ENCODE peak calls at places on chromosomes 5 and 9, in eight cellular contexts. F is CD8-positive, alpha-beta T cell; Q is esophagus squamous epithelium; L is body of pancreas; T is lung; K is aorta; P is iPS DF 6.9; J is HCT116. O is an unnamed sample. For H3K27me3, the result is how much of the 10 kb centered on the place peaks cover.

GRCh38 chr9:89786650-89787049 is 181.8 kb downstream of the GADD45G start:
- DNase-seq in F (no peak), Q (no peak), L (peak), T (peak), K (no peak), P (no peak), J (no peak), O (peak)

GRCh38 chr5:72543365-72543764 is 36.2 kb upstream of the ZNF366 start:
- DNase-seq in F (no peak), Q (no peak), L (no peak), T (no peak), K (no peak), P (no peak), J (no peak), O (no peak)

GRCh38 chr5:142109356-142110045 is 922 bp downstream of the NDFIP1 start:
- DNase-seq in F (no peak), Q (no peak), L (peak), T (no peak), K (no peak), P (no peak), J (no peak), O (peak)

GRCh38 chr9:92425578-92425977 is 1.3 kb upstream of the OMD start:
- DNase-seq in F (no peak), Q (no peak), L (no peak), T (no peak), K (no peak), P (no peak), J (no peak), O (no peak)

GRCh38 chr5:69502375-69503143 is 10.0 kb downstream of the OCLN start:
- DNase-seq in F (no peak), Q (no peak), L (no peak), T (no peak), K (no peak), P (no peak), J (no peak), O (peak)

GRCh38 chr5:2223303-2223702 is 340.6 kb upstream of the IRX4 start:
- DNase-seq in F (no peak), Q (no peak), L (peak), T (no peak), K (no peak), P (no peak), J (no peak), O (no peak)

GRCh38 chr9:89358376-89358775 is 40.1 kb downstream of the SECISBP2 start:
- DNase-seq in F (no peak), Q (no peak), L (no peak), T (no peak), K (no peak), P (no peak), J (no peak), O (no peak)

GRCh38 chr5:55547792-55548191 is 13.0 kb upstream of the PLPP1 start:
- DNase-seq in F (no peak), Q (no peak), L (no peak), T (no peak), K (no peak), P (no peak), J (no peak), O (no peak)

GRCh38 chr5:14465086-14465485 is 116.5 kb upstream of the OTULINL start:
- DNase-seq in F (no peak), Q (no peak), L (no peak), T (no peak), K (no peak), P (no peak), J (no peak), O (no peak)

GRCh38 chr5:176821441-176821840 is 11.1 kb downstream of the UNC5A start:
- DNase-seq in F (no peak), Q (no peak), L (no peak), T (no peak), K (no peak), P (no peak), J (no peak), O (no peak)
- H3K27me3 ChIP-seq in F (under half), Q (half or more), L (under half), T (under half), K (under half), P (under half), J (under half), O (under half)

DNA sequence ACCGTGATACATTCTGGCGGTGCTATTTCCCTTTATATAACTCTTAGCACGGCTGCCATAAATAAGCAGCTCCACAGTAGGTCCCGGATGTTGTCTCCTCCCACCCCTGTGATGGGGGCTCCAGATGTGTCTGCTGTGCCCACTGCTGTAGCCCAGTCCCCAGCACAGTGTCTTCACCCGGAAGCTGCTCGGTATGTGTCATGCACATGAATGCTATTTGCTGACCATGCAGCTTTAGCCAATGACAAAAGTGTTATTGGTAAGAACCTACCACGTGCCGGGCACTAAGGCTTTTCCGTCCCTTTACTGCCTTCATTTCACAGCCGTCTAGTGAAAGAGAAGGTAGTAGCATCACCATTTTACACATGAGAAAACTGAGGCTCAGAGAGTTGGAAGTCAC is 20.2 kb downstream of the HRH2 start:
- DNase-seq in F (no peak), Q (no peak), L (no peak), T (no peak), K (no peak), P (no peak), J (no peak), O (no peak)
- H3K27me3 ChIP-seq in F (under half), Q (under half), L (under half), T (under half), K (under half), P (under half), J (half or more), O (under half)

DNA sequence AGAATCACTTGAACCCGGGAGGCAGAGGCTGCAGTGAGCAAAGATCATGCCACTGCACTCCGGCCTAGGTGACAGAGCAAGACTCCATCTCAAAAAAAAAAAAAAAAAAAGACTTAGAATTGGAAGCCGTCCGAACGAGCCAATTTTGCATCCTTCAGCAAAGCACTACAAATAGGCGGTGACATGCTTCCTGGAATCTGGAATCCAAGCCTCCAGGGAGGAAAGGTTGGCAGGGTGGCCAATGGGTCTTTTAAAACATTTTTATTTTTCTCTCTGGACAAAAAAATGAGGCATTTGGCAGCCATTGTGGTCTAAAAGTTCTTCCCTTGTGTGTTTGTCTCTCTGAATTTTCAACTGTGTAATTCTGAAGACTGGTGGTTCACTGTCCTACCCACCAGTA is 26.4 kb downstream of the GGTA1 start:
- DNase-seq in F (no peak), Q (no peak), L (no peak), T (no peak), K (peak), P (no peak), J (no peak), O (no peak)
- H3K27me3 ChIP-seq in F (under half), Q (under half), L (under half), T (under half), K (under half), P (under half), J (under half), O (under half)

GRCh38 chr5:146336197-146336596 is 2.4 kb upstream of the POU4F3 start:
- DNase-seq in F (no peak), Q (no peak), L (no peak), T (no peak), K (no peak), P (no peak), J (no peak), O (no peak)

GRCh38 chr5:146337264-146337904 is 1.3 kb upstream of the POU4F3 start:
- DNase-seq in F (no peak), Q (no peak), L (no peak), T (no peak), K (no peak), P (no peak), J (no peak), O (no peak)

GRCh38 chr5:146337928-146338327 is 711 bp upstream of the POU4F3 start:
- DNase-seq in F (no peak), Q (no peak), L (no peak), T (no peak), K (no peak), P (no peak), J (no peak), O (no peak)

GRCh38 chr5:146331257-146331822 is 7.3 kb upstream of the POU4F3 start:
- DNase-seq in F (no peak), Q (no peak), L (no peak), T (no peak), K (no peak), P (no peak), J (no peak), O (no peak)

GRCh38 chr5:146334074-146334533 is 4.5 kb upstream of the POU4F3 start:
- DNase-seq in F (no peak), Q (no peak), L (no peak), T (no peak), K (no peak), P (no peak), J (no peak), O (no peak)
- H3K27me3 ChIP-seq in F (under half), Q (half or more), L (under half), T (under half), K (under half), P (half or more), J (under half), O (under half)

GRCh38 chr9:4985376-4986266 is 549 bp downstream of the JAK2 start:
- DNase-seq in F (no peak), Q (no peak), L (peak), T (peak), K (peak), P (no peak), J (peak), O (peak)

GRCh38 chr9:4987996-4988421 is 2.9 kb downstream of the JAK2 start:
- DNase-seq in F (no peak), Q (no peak), L (peak), T (peak), K (no peak), P (peak), J (peak), O (peak)

GRCh38 chr9:4986291-4986690 is 1.2 kb downstream of the JAK2 start:
- DNase-seq in F (no peak), Q (no peak), L (no peak), T (no peak), K (no peak), P (no peak), J (no peak), O (peak)

GRCh38 chr9:4984571-4985375 is at the start of gene JAK2:
- DNase-seq in F (peak), Q (peak), L (peak), T (peak), K (peak), P (peak), J (peak), O (peak)

GRCh38 chr9:4986783-4987182 is 1.7 kb downstream of the JAK2 start:
- DNase-seq in F (no peak), Q (no peak), L (no peak), T (no peak), K (no peak), P (no peak), J (no peak), O (no peak)
- H3K27me3 ChIP-seq in F (under half), Q (under half), L (under half), T (under half), K (under half), P (under half), J (under half), O (under half)